ENCODE peak calls at places on chromosomes 16 and 17, in six cellular contexts. X, U, M, T, C and N are unnamed samples.

GRCh38 chr17:15341385-15341849 is at the start of gene TEKT3:
- DNase-seq in X (no peak), U (peak), M (no peak), T (peak), C (peak), N (peak)

GRCh38 chr16:57938936-57939871 is 31.7 kb downstream of the CNGB1 start:
- DNase-seq in X (no peak), U (no peak), M (no peak), T (no peak), C (peak), N (no peak)

GRCh38 chr16:67441289-67441753 is 10.4 kb downstream of the HSD11B2 start:
- DNase-seq in X (no peak), U (no peak), M (no peak), T (no peak), C (no peak), N (no peak)

GRCh38 chr17:57963149-57963511 is 7.9 kb upstream of the CUEDC1 start:
- DNase-seq in X (no peak), U (no peak), M (no peak), T (no peak), C (no peak), N (no peak)

GRCh38 chr17:36004604-36005003 is 3.3 kb upstream of the CCL15 start:
- DNase-seq in X (no peak), U (no peak), M (no peak), T (no peak), C (no peak), N (no peak)

GRCh38 chr17:63675607-63676539 is 24.1 kb downstream of the LIMD2 start:
- DNase-seq in X (no peak), U (no peak), M (no peak), T (no peak), C (peak), N (no peak)

GRCh38 chr17:31907342-31907975 is 6.0 kb upstream of the UTP6 start:
- DNase-seq in X (no peak), U (no peak), M (no peak), T (no peak), C (peak), N (no peak)

GRCh38 chr17:66214893-66215528 is 14.2 kb downstream of the APOH start:
- DNase-seq in X (no peak), U (no peak), M (no peak), T (no peak), C (no peak), N (no peak)

GRCh38 chr17:39677072-39677471 is 8.8 kb downstream of the PNMT start:
- DNase-seq in X (no peak), U (no peak), M (no peak), T (no peak), C (no peak), N (no peak)

GRCh38 chr16:57906385-57907316 is 64.3 kb downstream of the CNGB1 start:
- DNase-seq in X (peak), U (no peak), M (no peak), T (peak), C (peak), N (no peak)

GRCh38 chr16:30148101-30148500 is 25.1 kb upstream of the MAPK3 start:
- DNase-seq in X (no peak), U (no peak), M (no peak), T (no peak), C (no peak), N (no peak)

GRCh38 chr17:76732734-76733617 is 4.2 kb downstream of the SRSF2 start:
- DNase-seq in X (no peak), U (no peak), M (no peak), T (no peak), C (no peak), N (no peak)

GRCh38 chr17:19647697-19648474 is 665 bp upstream of the ALDH3A2 start:
- DNase-seq in X (peak), U (peak), M (peak), T (peak), C (peak), N (peak)

GRCh38 chr17:49926886-49927285 is 42.1 kb upstream of the DLX4 start:
- DNase-seq in X (no peak), U (no peak), M (no peak), T (no peak), C (no peak), N (no peak)

GRCh38 chr16:56643080-56643778 is 4.8 kb downstream of the MT1A start:
- DNase-seq in X (peak), U (peak), M (peak), T (peak), C (peak), N (peak)

GRCh38 chr17:75588546-75589016 is 981 bp downstream of the MYO15B start:
- DNase-seq in X (no peak), U (no peak), M (peak), T (no peak), C (no peak), N (no peak)

GRCh38 chr17:75113798-75114551 is 4.2 kb downstream of the ARMC7 start:
- DNase-seq in X (peak), U (peak), M (peak), T (peak), C (peak), N (peak)

GRCh38 chr17:60231691-60232090 is 81.9 kb downstream of the CA4 start:
- DNase-seq in X (no peak), U (no peak), M (no peak), T (no peak), C (peak), N (no peak)

GRCh38 chr17:50539762-50540440 is 7.1 kb upstream of the SPATA20 start:
- DNase-seq in X (no peak), U (no peak), M (no peak), T (peak), C (no peak), N (no peak)

GRCh38 chr17:83035722-83036121 is 43.7 kb upstream of the METRNL start:
- DNase-seq in X (no peak), U (no peak), M (no peak), T (no peak), C (no peak), N (no peak)

GRCh38 chr17:17125136-17126084 is 80.7 kb downstream of the PLD6 start:
- DNase-seq in X (no peak), U (no peak), M (no peak), T (no peak), C (no peak), N (no peak)

GRCh38 chr16:30649725-30650368 is 913 bp upstream of the PRR14 start:
- DNase-seq in X (no peak), U (no peak), M (peak), T (no peak), C (no peak), N (no peak)

GRCh38 chr16:12120331-12120981 is 143.9 kb downstream of the SNX29 start:
- DNase-seq in X (peak), U (no peak), M (peak), T (no peak), C (peak), N (no peak)

GRCh38 chr17:42329025-42329976 is 41.0 kb downstream of the STAT5A start:
- DNase-seq in X (no peak), U (no peak), M (no peak), T (peak), C (peak), N (no peak)

GRCh38 chr16:73058616-73059409 is 10.9 kb upstream of the ZFHX3 start:
- DNase-seq in X (no peak), U (no peak), M (no peak), T (no peak), C (peak), N (no peak)

GRCh38 chr16:88599092-88599733 is 29.0 kb downstream of the ZC3H18 start:
- DNase-seq in X (no peak), U (no peak), M (no peak), T (no peak), C (no peak), N (peak)

GRCh38 chr17:77332034-77332971 is 191.5 kb downstream of the SEC14L1 start:
- DNase-seq in X (peak), U (no peak), M (no peak), T (no peak), C (no peak), N (peak)

GRCh38 chr17:59193463-59193862 is 16.4 kb upstream of the SMG8 start:
- DNase-seq in X (no peak), U (no peak), M (no peak), T (no peak), C (no peak), N (no peak)

GRCh38 chr17:39618252-39618913 is 8.4 kb upstream of the PPP1R1B start:
- DNase-seq in X (no peak), U (no peak), M (no peak), T (no peak), C (no peak), N (no peak)